ENCODE peak calls at places on chromosomes 16 and 17, in five cellular contexts. R, F, Q, Y and G are unnamed samples.

GRCh38 chr17:36943250-36944220 is 5.2 kb upstream of the AATF start:
- DNase-seq in R (no peak), Y (no peak), F (no peak), Q (no peak), G (no peak)

GRCh38 chr17:39716879-39717536 is 13.3 kb downstream of the MIEN1 start:
- DNase-seq in Y (no peak), Q (peak), R (peak), F (no peak), G (no peak)

GRCh38 chr17:17434477-17434876 is 42.3 kb upstream of the MED9 start:
- DNase-seq in F (no peak), Q (no peak), R (no peak), Y (no peak), G (no peak)

GRCh38 chr17:15171433-15172047 is 93.6 kb downstream of the PMP22 start:
- DNase-seq in R (peak), F (peak), Q (peak), Y (peak), G (no peak)

GRCh38 chr16:85422374-85423185 is 190.5 kb upstream of the GSE1 start:
- DNase-seq in F (no peak), Q (peak), Y (no peak), R (peak), G (no peak)

GRCh38 chr17:75365009-75365930 is 40.2 kb downstream of the GRB2 start:
- DNase-seq in Y (no peak), Q (no peak), F (no peak), R (no peak), G (no peak)

GRCh38 chr16:83136419-83136818 is 509.6 kb downstream of the CDH13 start:
- DNase-seq in F (no peak), Q (no peak), Y (no peak), R (no peak), G (no peak)

GRCh38 chr17:8791910-8792270 is 7.3 kb downstream of the MFSD6L start:
- DNase-seq in Y (no peak), F (peak), Q (no peak), R (no peak), G (no peak)

GRCh38 chr17:61309857-61310256 is 89.8 kb upstream of the TBX2 start:
- DNase-seq in Y (no peak), R (no peak), Q (no peak), F (peak), G (no peak)

GRCh38 chr17:6061290-6061689 is 8.9 kb upstream of the WSCD1 start:
- DNase-seq in R (no peak), F (peak), Y (no peak), Q (no peak), G (no peak)

GRCh38 chr17:46009681-46010596 is 10.9 kb downstream of the STH start:
- DNase-seq in R (no peak), Y (no peak), F (no peak), Q (no peak), G (no peak)

GRCh38 chr16:11296706-11297491 is 15.8 kb upstream of the PRM1 start:
- DNase-seq in F (no peak), R (peak), Q (no peak), Y (no peak), G (no peak)

GRCh38 chr16:58814348-58814801 is 80.3 kb upstream of the GOT2 start:
- DNase-seq in Q (peak), F (peak), R (peak), Y (peak), G (peak)

GRCh38 chr17:72774251-72774650 is 318.2 kb downstream of the SLC39A11 start:
- DNase-seq in R (no peak), Q (no peak), F (no peak), Y (no peak), G (no peak)

GRCh38 chr16:89193576-89194293 is 6.6 kb downstream of the SLC22A31 start:
- DNase-seq in Q (no peak), R (no peak), Y (no peak), F (no peak), G (no peak)

GRCh38 chr16:56356276-56357241 is 68.8 kb downstream of the AMFR start:
- DNase-seq in R (peak), Y (peak), F (peak), Q (peak), G (peak)

GRCh38 chr17:4523946-4524345 is 25.3 kb downstream of the SPNS2 start:
- DNase-seq in F (no peak), Q (no peak), R (no peak), Y (no peak), G (no peak)

GRCh38 chr17:28745052-28745776 is 1.4 kb downstream of the TRAF4 start:
- DNase-seq in R (peak), F (no peak), Q (peak), Y (peak), G (peak)

GRCh38 chr16:19419691-19420060 is 2.0 kb downstream of the TMC5 start:
- DNase-seq in Y (no peak), R (no peak), F (no peak), Q (no peak), G (no peak)

GRCh38 chr17:49987290-49987585 is 7.8 kb downstream of the DLX3 start:
- DNase-seq in R (no peak), Q (no peak), Y (no peak), F (no peak), G (no peak)

GRCh38 chr17:28953444-28954118 is 2.3 kb upstream of the PHF12 start:
- DNase-seq in Q (peak), R (peak), Y (peak), F (no peak), G (no peak)

GRCh38 chr17:6095501-6095900 is 25.3 kb downstream of the WSCD1 start:
- DNase-seq in Q (no peak), Y (no peak), R (no peak), F (no peak), G (no peak)

GRCh38 chr17:37840576-37840975 is 83.6 kb upstream of the TBC1D3K start:
- DNase-seq in Y (no peak), R (no peak), Q (no peak), F (no peak), G (no peak)

GRCh38 chr17:81608605-81609004 is 28.3 kb downstream of the NPLOC4 start:
- DNase-seq in F (no peak), Y (no peak), Q (no peak), R (no peak), G (no peak)

GRCh38 chr16:74774223-74775139 is at the start of gene FA2H:
- DNase-seq in Y (peak), R (peak), F (no peak), Q (peak), G (peak)
- TF ChIP-seq CTCF in Y (peak), R (no peak), F (no peak), Q (peak), G (no peak)

DNA sequence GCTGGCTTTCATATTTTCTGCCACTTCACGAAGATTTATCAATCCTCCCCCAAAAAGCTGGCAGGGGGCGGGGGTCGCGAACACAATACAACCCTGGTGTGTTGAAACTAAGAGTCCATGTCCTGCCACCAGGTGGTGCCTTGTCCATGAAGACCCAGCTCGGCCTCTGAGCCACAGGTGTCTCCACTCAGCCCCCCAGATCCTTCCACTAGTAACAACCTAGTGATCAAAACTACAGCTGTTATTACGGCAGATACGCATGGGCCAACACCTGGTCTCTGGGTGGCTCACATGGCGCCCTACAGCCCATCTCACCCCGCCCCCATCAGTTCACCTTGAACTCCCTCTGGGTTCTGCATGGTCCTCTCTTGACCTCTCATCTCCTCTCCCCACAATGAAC is 27.7 kb downstream of the USP7 start:
- DNase-seq in Q (peak), R (no peak), F (no peak), Y (no peak), G (no peak)
- TF ChIP-seq CTCF in Q (no peak), R (no peak), F (no peak), Y (no peak), G (no peak)

DNA sequence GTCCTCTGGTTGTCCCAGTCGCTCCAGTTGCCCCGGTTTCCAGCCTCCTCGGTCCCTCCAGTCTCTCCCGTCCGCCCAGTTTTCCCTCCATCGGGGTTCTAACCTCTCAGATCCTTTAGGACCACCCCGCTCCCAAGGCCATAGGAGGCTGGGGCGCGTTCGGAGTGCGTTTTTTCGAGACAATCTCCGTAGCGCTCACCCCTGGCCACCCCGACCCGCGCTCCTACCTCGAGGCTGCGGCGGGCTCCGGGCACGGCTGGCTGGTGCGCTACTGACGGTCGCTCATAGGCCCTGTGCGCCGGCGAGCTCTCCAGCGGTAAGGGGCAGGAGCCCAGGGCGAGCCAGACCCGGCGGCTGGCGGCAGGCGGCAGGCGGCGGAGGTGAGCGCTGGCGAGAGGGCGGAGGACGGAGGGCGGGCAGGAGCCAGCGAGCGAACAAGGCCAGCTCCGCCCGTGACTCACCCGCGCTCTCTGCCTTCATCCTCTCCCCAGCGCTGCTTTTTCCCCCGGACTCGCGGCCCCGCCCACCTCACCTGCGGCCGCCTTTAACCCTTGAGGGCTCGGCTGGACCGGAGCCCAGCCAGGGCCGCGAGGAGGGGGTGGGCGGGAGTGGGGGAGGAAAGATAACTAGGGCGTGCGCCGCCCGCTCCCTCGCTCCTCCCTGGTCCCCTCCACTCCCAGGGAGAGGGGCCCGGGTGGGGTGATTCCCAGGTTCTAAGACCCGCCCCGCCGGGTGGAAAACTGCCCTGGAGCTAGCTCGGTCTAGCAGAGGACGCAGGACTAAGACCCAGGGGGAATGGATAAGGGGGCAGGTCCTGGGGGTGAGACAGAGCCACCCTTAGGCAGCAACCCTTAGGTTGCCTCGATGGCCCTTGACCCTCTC is at the start of gene SP6:
- DNase-seq in R (peak), F (no peak), Y (peak), Q (peak), G (peak)
- TF ChIP-seq CTCF in R (no peak), F (peak), Y (peak), Q (no peak), G (no peak)

GRCh38 chr17:34009946-34010345 is 245.1 kb upstream of the CCL2 start:
- DNase-seq in Y (no peak), R (no peak), Q (no peak), F (no peak), G (no peak)

GRCh38 chr17:34015253-34015652 is 239.8 kb upstream of the CCL2 start:
- DNase-seq in F (no peak), Y (no peak), Q (no peak), R (no peak), G (no peak)

GRCh38 chr17:34012709-34013375 is 242.2 kb upstream of the CCL2 start:
- DNase-seq in F (no peak), Q (no peak), R (no peak), Y (no peak), G (no peak)

GRCh38 chr17:34010534-34010933 is 244.6 kb upstream of the CCL2 start:
- DNase-seq in F (no peak), Q (no peak), Y (no peak), R (no peak), G (no peak)

DNA sequence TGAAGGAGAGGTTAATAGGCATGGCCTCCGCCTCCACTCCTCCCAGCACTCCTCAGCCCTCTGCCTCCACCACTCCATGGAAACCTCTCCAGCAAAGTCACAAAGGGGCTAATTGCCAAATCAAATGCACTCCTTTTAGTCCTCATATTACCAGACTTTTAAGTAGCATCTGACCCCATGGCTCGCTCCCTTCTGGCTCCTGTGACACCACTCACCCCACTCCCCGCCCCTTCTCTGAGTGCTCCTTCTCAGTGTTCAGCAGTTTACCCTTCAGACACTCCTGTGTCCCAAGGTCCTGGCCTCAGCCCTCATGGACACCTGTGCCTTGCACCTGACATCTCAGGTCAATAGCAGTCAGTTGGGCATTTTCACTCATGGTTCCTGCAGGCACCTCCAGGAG is 243.5 kb upstream of the CCL2 start:
- DNase-seq in Q (no peak), Y (no peak), F (no peak), R (no peak), G (no peak)
- TF ChIP-seq CTCF in Q (no peak), Y (no peak), F (no peak), R (no peak), G (no peak)

GRCh38 chr16:67191410-67191994 is 453 bp upstream of the E2F4 start:
- DNase-seq in F (no peak), R (no peak), Y (no peak), Q (no peak), G (no peak)

GRCh38 chr16:67192781-67193260 is 866 bp downstream of the E2F4 start:
- DNase-seq in R (no peak), Q (no peak), F (no peak), Y (no peak), G (no peak)

GRCh38 chr16:67190448-67191399 is 788 bp upstream of the EXOC3L1 start:
- DNase-seq in R (no peak), Y (no peak), Q (no peak), F (no peak), G (no peak)

GRCh38 chr16:67190041-67190440 is at the start of gene EXOC3L1:
- DNase-seq in Y (no peak), R (no peak), Q (no peak), F (no peak), G (no peak)

DNA sequence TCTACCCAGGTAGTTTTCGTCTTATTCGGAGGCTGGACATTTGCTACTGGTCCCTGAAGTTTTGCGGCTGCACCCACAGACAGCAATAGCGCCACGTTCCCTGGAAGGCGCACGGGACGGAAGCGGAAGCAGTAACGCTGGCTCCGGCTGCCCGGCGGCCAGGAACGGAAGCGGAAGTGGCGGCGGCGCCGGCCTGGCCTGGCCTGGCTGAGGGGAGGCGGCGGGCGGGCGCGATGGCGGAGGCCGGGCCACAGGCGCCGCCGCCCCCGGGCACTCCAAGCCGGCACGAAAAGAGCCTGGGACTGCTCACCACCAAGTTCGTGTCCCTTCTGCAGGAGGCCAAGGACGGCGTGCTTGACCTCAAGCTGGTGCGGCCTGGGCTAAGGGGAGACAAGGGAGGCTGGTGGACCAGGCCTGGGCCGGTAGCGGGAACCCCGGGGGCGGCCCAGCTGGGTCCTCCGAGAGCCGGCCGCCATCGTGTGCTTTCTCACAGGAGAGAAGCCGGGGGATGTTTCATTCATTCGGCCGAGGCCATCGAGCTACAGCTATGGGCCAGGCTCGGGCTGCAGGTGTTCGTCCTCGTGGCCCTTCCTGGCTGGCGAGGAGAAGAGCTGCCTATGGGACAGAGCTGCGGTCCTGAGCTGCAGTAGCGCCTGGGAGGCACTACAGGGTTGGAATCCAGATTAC is at the start of gene E2F4:
- DNase-seq in F (peak), Y (peak), Q (peak), R (peak), G (peak)
- TF ChIP-seq CTCF in F (no peak), Y (no peak), Q (no peak), R (no peak), G (no peak)

GRCh38 chr17:56502120-56502519 is 91.4 kb upstream of the NOG start:
- DNase-seq in Y (no peak), Q (no peak), F (no peak), R (no peak), G (no peak)

GRCh38 chr17:56505154-56505756 is 88.2 kb upstream of the NOG start:
- DNase-seq in Y (no peak), R (no peak), F (no peak), Q (no peak), G (no peak)

GRCh38 chr17:56497132-56497531 is 96.4 kb upstream of the NOG start:
- DNase-seq in Y (no peak), F (no peak), Q (no peak), R (no peak), G (no peak)

DNA sequence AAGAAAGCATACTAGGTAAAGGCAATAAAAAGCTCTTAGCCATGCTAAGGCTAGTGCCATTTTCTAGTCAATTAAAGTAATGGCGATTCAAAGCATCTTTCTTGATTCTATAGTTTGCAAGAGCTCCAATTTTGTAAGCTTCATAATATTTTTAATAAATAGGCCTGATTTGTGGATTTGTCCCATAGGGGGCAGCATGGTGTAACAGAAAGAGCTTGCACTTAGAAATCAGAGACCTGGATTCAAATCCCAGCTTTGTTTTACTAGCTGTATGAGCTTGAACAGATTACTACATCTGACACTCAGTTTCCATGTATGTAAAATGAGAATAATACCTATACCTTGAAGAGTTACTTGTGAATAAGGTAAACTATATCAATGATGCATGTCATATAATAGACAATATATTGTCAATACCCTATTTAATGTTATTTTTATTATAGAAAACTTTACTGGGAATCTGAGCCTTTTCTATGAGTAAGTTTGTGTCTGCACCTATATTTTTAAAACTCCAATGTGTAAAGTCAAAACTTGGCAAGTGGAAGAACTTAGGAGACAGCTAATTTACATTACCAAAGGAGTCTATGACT is 93.6 kb upstream of the NOG start:
- DNase-seq in Y (no peak), Q (no peak), R (no peak), F (no peak), G (no peak)
- TF ChIP-seq CTCF in Y (peak), Q (peak), R (no peak), F (peak), G (peak)

DNA sequence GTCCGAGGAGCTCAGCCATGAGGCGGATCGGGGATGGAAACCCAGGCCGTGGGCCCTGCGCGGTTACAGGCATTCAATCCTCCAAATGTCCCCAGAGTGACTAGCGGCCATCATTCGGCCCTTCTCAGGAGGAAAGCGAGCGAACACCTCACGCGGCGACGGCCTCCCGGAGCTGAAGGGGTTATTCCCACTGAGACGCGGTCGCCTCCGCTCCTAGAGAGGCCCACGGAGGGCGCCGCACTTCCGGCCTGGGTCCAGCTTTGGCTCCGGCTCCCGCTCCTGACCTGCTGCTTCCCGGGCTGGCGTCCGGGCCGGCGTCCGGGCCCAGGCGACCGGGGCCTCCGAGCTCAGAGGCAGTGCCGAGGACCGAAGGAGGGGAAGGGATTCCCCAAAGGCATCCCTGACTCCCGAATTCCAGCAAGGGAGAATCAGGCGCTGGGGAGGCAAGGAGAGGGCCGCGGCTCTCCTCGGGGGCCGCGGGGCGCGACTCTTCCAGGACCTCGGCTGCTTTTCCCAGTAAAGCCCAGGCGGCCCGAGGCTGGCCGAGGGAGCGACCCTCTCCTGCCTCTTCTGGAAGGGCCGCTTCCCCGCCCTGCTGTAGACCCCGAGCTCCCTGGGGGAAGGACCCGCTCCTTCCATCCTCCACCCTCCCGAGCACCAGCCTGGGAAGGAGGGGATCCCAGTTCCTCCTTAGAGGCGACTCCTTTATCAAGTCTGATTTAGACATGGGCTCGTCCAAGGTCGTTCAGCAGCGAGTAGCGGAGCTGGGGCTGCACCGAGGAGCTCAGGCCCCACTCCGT is 18.6 kb upstream of the ZNF629 start:
- DNase-seq in R (peak), Q (peak), Y (peak), F (no peak), G (peak)
- TF ChIP-seq CTCF in R (no peak), Q (no peak), Y (no peak), F (no peak), G (no peak)

GRCh38 chr16:73014768-73015167 is 33.2 kb downstream of the ZFHX3 start:
- DNase-seq in Q (no peak), F (no peak), Y (no peak), R (no peak), G (no peak)

GRCh38 chr16:73013974-73014373 is 34.0 kb downstream of the ZFHX3 start:
- DNase-seq in Q (no peak), R (no peak), Y (no peak), F (no peak), G (no peak)

GRCh38 chr16:73010150-73010676 is 37.7 kb downstream of the ZFHX3 start:
- DNase-seq in Q (no peak), R (no peak), Y (peak), F (no peak), G (no peak)

GRCh38 chr16:73012341-73012740 is 35.6 kb downstream of the ZFHX3 start:
- DNase-seq in Y (no peak), F (no peak), R (no peak), Q (no peak), G (no peak)

GRCh38 chr16:73011926-73012325 is 36.0 kb downstream of the ZFHX3 start:
- DNase-seq in Q (no peak), Y (no peak), F (no peak), R (no peak), G (no peak)
- TF ChIP-seq CTCF in Q (no peak), Y (no peak), F (no peak), R (no peak), G (no peak)